ENCODE peak calls at places on chromosomes 7 and 10, in seven cellular contexts. J, R, A, H, L, Z and P are unnamed samples.
A peak's percentile ranks its signal among the peaks of the same experiment; 100 is the strongest.

GRCh38 chr10:86960003-86960862 is 1.8 kb downstream of the SNCG start:
- DNase-seq in J (peak; percentile 60), R (no peak), A (peak; percentile 76), H (peak; percentile 61), L (peak; percentile 36), Z (no peak), P (peak; percentile 80)

GRCh38 chr10:35375091-35375765 is 38.9 kb downstream of the CCNY start:
- DNase-seq in J (no peak), R (no peak), A (no peak), H (peak; percentile 35), L (no peak), Z (no peak), P (no peak)

GRCh38 chr7:1124164-1124563 is 35.8 kb downstream of the ZFAND2A start:
- DNase-seq in J (no peak), R (no peak), A (no peak), H (peak; percentile 24), L (no peak), Z (no peak), P (no peak)

GRCh38 chr10:59012839-59013238 is 163.6 kb upstream of the PHYHIPL start:
- DNase-seq in J (no peak), R (no peak), A (no peak), H (no peak), L (no peak), Z (no peak), P (no peak)

GRCh38 chr7:123823898-123824753 is 20.8 kb upstream of the HYAL4 start:
- DNase-seq in J (no peak), R (no peak), A (no peak), H (no peak), L (no peak), Z (no peak), P (no peak)

GRCh38 chr7:155392726-155393570 is 65.0 kb upstream of the EN2 start:
- DNase-seq in J (no peak), R (no peak), A (no peak), H (no peak), L (no peak), Z (no peak), P (no peak)

GRCh38 chr7:155980841-155981240 is 168.6 kb upstream of the SHH start:
- DNase-seq in J (no peak), R (no peak), A (no peak), H (no peak), L (no peak), Z (no peak), P (no peak)

GRCh38 chr10:62861507-62861906 is 45.3 kb upstream of the EGR2 start:
- DNase-seq in J (no peak), R (peak; percentile 33), A (no peak), H (peak; percentile 49), L (no peak), Z (no peak), P (no peak)

GRCh38 chr7:69602522-69602921 is 4.2 kb downstream of the AUTS2 start:
- DNase-seq in J (no peak), R (no peak), A (no peak), H (no peak), L (no peak), Z (no peak), P (no peak)

GRCh38 chr7:27162930-27163775 is 2.2 kb downstream of the HOXA9 start:
- DNase-seq in J (no peak), R (no peak), A (no peak), H (no peak), L (no peak), Z (no peak), P (no peak)

GRCh38 chr7:18081617-18082016 is 54.0 kb upstream of the PRPS1L1 start:
- DNase-seq in J (no peak), R (no peak), A (no peak), H (no peak), L (no peak), Z (no peak), P (no peak)

GRCh38 chr7:2603388-2603965 is 28.3 kb upstream of the TTYH3 start:
- DNase-seq in J (no peak), R (no peak), A (no peak), H (no peak), L (no peak), Z (no peak), P (no peak)

GRCh38 chr10:120262857-120263547 is 194.0 kb upstream of the PLPP4 start:
- DNase-seq in J (no peak), R (peak; percentile 46), A (no peak), H (peak; percentile 51), L (no peak), Z (no peak), P (no peak)

GRCh38 chr10:13788701-13789447 is 202.1 kb downstream of the PRPF18 start:
- DNase-seq in J (peak; percentile 47), R (peak; percentile 51), A (no peak), H (peak; percentile 66), L (no peak), Z (no peak), P (peak; percentile 72)

GRCh38 chr10:20254078-20254477 is 437.8 kb downstream of the PLXDC2 start:
- DNase-seq in J (peak; percentile 20), R (peak; percentile 69), A (no peak), H (peak; percentile 73), L (no peak), Z (no peak), P (no peak)

GRCh38 chr10:3538291-3538849 is 246.6 kb downstream of the KLF6 start:
- DNase-seq in J (no peak), R (peak; percentile 34), A (no peak), H (peak; percentile 47), L (no peak), Z (no peak), P (peak; percentile 58)

GRCh38 chr10:29067161-29067560 is 221.7 kb upstream of the LYZL1 start:
- DNase-seq in J (no peak), R (peak; percentile 51), A (no peak), H (peak; percentile 67), L (no peak), Z (no peak), P (peak; percentile 24)

GRCh38 chr7:84083846-84084245 is 110.7 kb downstream of the SEMA3A start:
- DNase-seq in J (no peak), R (no peak), A (no peak), H (no peak), L (no peak), Z (no peak), P (no peak)

GRCh38 chr7:157404845-157405481 is 68.2 kb downstream of the DNAJB6 start:
- DNase-seq in J (no peak), R (peak; percentile 86), A (peak; percentile 82), H (peak; percentile 91), L (peak; percentile 77), Z (peak; percentile 24), P (peak; percentile 92)

GRCh38 chr10:79239275-79239779 is 107.9 kb upstream of the PPIF start:
- DNase-seq in J (peak; percentile 46), R (peak; percentile 64), A (peak; percentile 50), H (peak; percentile 76), L (no peak), Z (no peak), P (peak; percentile 79)

GRCh38 chr10:62554632-62555199 is 180.5 kb downstream of the ZNF365 start:
- DNase-seq in J (no peak), R (peak; percentile 29), A (peak; percentile 33), H (peak; percentile 42), L (peak; percentile 15), Z (no peak), P (peak; percentile 59)

GRCh38 chr7:57203161-57203791 is 71.0 kb upstream of the ZNF479 start:
- DNase-seq in J (no peak), R (no peak), A (peak; percentile 33), H (no peak), L (no peak), Z (no peak), P (no peak)

GRCh38 chr10:92575961-92576360 is 2.1 kb upstream of the IDE start:
- DNase-seq in J (no peak), R (peak; percentile 56), A (no peak), H (peak; percentile 72), L (no peak), Z (no peak), P (peak; percentile 59)

GRCh38 chr10:14583252-14583651 is 191.4 kb downstream of the FAM107B start:
- DNase-seq in J (no peak), R (no peak), A (no peak), H (no peak), L (no peak), Z (no peak), P (no peak)

GRCh38 chr7:12493407-12493806 is 77.1 kb upstream of the SCIN start:
- DNase-seq in J (no peak), R (peak; percentile 57), A (no peak), H (peak; percentile 65), L (no peak), Z (no peak), P (no peak)

DNA sequence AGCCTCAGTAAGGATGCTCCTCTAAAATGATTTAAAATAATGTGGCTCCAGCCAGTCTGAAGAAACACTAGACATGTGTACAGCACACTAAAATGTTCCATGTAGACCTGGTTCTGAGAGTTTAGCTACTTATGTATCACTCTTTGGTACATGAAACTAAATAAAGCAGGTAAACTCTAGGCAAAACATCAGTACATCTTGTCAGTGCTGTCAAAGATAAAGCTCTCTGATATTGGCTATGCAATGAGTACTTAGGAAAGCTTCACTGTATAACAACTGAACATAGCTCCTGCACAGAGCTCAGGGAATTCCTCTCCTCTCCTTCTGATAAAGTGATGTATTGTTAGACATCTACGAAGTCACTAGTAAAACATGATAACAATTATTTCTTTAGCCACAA is 3.5 kb downstream of the LRRN3 start:
- DNase-seq in J (no peak), R (no peak), A (no peak), H (no peak), L (no peak), Z (no peak), P (no peak)
- H3K27ac ChIP-seq in J (no peak overlapping the region), R (no peak overlapping the region), A (peak overlapping the region; percentile 88), H (no peak overlapping the region), L (no peak overlapping the region), Z (no peak overlapping the region), P (no peak overlapping the region)

GRCh38 chr10:559767-560047 is 129.8 kb downstream of the DIP2C start:
- DNase-seq in J (no peak), R (no peak), A (no peak), H (no peak), L (no peak), Z (no peak), P (no peak)
- H3K27ac ChIP-seq in J (no peak overlapping the region), R (no peak overlapping the region), A (no peak overlapping the region), H (no peak overlapping the region), L (no peak overlapping the region), Z (no peak overlapping the region), P (no peak overlapping the region)

DNA sequence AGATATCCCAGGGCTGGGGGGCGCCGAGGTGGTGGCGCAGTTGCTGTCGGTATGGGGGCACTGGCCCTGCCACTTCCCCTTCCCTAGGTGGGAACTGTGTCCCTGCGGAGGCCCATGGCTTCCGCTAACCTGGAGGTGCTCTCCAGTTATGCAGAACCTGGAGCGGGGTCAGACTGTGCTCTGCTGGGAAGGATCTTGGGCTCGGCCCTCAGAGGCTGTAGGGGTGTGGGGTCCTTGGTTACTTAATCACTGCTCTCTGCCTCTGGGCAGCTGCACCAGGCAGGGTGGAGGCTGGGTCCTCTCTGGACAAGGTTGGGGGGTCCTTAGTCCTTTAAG is 2.4 kb downstream of the BRI3 start:
- DNase-seq in J (no peak), R (no peak), A (no peak), H (no peak), L (no peak), Z (no peak), P (no peak)
- H3K27ac ChIP-seq in J (peak overlapping the region; percentile 89), R (peak overlapping the region; percentile 45), A (peak overlapping the region; percentile 75), H (peak overlapping the region; percentile 88), L (no peak overlapping the region), Z (peak overlapping the region; percentile 98), P (peak overlapping the region; percentile 69)

DNA sequence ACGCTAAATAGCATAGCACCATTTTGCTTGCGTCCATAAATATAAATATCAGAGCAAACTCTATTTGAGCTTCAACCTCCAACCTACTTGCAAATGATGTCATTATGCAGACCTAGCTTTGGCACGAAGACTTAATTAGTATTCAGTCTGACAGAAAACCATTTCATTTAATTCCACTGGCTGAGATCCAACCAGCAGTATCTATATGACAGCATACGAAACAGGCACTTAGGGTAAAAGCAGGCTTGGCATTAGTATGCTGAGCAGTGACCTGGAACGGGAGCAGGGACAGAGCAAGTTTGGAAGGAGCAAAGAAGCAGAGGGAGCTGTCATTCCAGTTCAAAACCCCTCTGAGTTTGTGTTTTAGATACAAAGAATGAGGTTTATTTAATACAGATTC is 312.5 kb upstream of the CHRM2 start:
- DNase-seq in J (no peak), R (peak; percentile 14), A (peak; percentile 74), H (peak; percentile 34), L (no peak), Z (no peak), P (peak; percentile 19)
- H3K27ac ChIP-seq in J (no peak overlapping the region), R (no peak overlapping the region), A (peak overlapping the region; percentile 60), H (no peak overlapping the region), L (no peak overlapping the region), Z (no peak overlapping the region), P (no peak overlapping the region)